ENCODE peak calls at places on chromosomes 13 and 19, in four cellular contexts. One of them, this sample, is unnamed.

GRCh38 chr13:41418027-41418426 is 39.3 kb upstream of the RGCC start:
- DNase-seq in activated T-cell treated with anti-CD3 and anti-CD28 coated beads for 1 hour: no peak
- DNase-seq in non-pigmented ciliary epithelial cell: peak; percentile 90
- DNase-seq in HT-29: peak; percentile 36
- DNase-seq in this sample: no peak

GRCh38 chr19:54535601-54536000 is 33.0 kb downstream of the LAIR2 start:
- DNase-seq in activated T-cell treated with anti-CD3 and anti-CD28 coated beads for 1 hour: no peak
- DNase-seq in non-pigmented ciliary epithelial cell: no peak
- DNase-seq in HT-29: no peak
- DNase-seq in this sample: no peak

GRCh38 chr13:111115841-111116500 is 861 bp downstream of the ARHGEF7 start:
- DNase-seq in activated T-cell treated with anti-CD3 and anti-CD28 coated beads for 1 hour: no peak
- DNase-seq in non-pigmented ciliary epithelial cell: no peak
- DNase-seq in HT-29: peak; percentile 28
- DNase-seq in this sample: no peak

GRCh38 chr13:71218960-71219359 is 648.0 kb downstream of the DACH1 start:
- DNase-seq in activated T-cell treated with anti-CD3 and anti-CD28 coated beads for 1 hour: no peak
- DNase-seq in non-pigmented ciliary epithelial cell: no peak
- DNase-seq in HT-29: peak; percentile 59
- DNase-seq in this sample: no peak

GRCh38 chr13:30796132-30796832 is 60.9 kb downstream of the ALOX5AP start:
- DNase-seq in activated T-cell treated with anti-CD3 and anti-CD28 coated beads for 1 hour: no peak
- DNase-seq in non-pigmented ciliary epithelial cell: no peak
- DNase-seq in HT-29: peak; percentile 89
- DNase-seq in this sample: peak; percentile 42

GRCh38 chr19:2887391-2887914 is 13.3 kb upstream of the ZNF57 start:
- DNase-seq in activated T-cell treated with anti-CD3 and anti-CD28 coated beads for 1 hour: no peak
- DNase-seq in non-pigmented ciliary epithelial cell: peak; percentile 31
- DNase-seq in HT-29: peak; percentile 87
- DNase-seq in this sample: peak; percentile 56

GRCh38 chr19:1767464-1767933 is 14.2 kb downstream of the ONECUT3 start:
- DNase-seq in activated T-cell treated with anti-CD3 and anti-CD28 coated beads for 1 hour: peak; percentile 52
- DNase-seq in non-pigmented ciliary epithelial cell: no peak
- DNase-seq in HT-29: no peak
- DNase-seq in this sample: no peak

GRCh38 chr13:37753776-37754175 is 115.8 kb downstream of the TRPC4 start:
- DNase-seq in activated T-cell treated with anti-CD3 and anti-CD28 coated beads for 1 hour: no peak
- DNase-seq in non-pigmented ciliary epithelial cell: no peak
- DNase-seq in HT-29: peak; percentile 55
- DNase-seq in this sample: no peak

GRCh38 chr19:2858864-2859263 is 8.3 kb upstream of the ZNF556 start:
- DNase-seq in activated T-cell treated with anti-CD3 and anti-CD28 coated beads for 1 hour: no peak
- DNase-seq in non-pigmented ciliary epithelial cell: no peak
- DNase-seq in HT-29: no peak
- DNase-seq in this sample: no peak

GRCh38 chr19:42468273-42468796 is 25.6 kb upstream of the CXCL17 start:
- DNase-seq in activated T-cell treated with anti-CD3 and anti-CD28 coated beads for 1 hour: no peak
- DNase-seq in non-pigmented ciliary epithelial cell: peak; percentile 4
- DNase-seq in HT-29: peak; percentile 62
- DNase-seq in this sample: peak; percentile 78

GRCh38 chr19:1449467-1450442 is at the start of gene APC2:
- DNase-seq in activated T-cell treated with anti-CD3 and anti-CD28 coated beads for 1 hour: no peak
- DNase-seq in non-pigmented ciliary epithelial cell: no peak
- DNase-seq in HT-29: no peak
- DNase-seq in this sample: no peak

GRCh38 chr19:19042732-19043274 is 9.4 kb downstream of the ARMC6 start:
- DNase-seq in activated T-cell treated with anti-CD3 and anti-CD28 coated beads for 1 hour: no peak
- DNase-seq in non-pigmented ciliary epithelial cell: no peak
- DNase-seq in HT-29: peak; percentile 21
- DNase-seq in this sample: no peak

GRCh38 chr13:75312884-75313520 is 169.0 kb downstream of the TBC1D4 start:
- DNase-seq in activated T-cell treated with anti-CD3 and anti-CD28 coated beads for 1 hour: no peak
- DNase-seq in non-pigmented ciliary epithelial cell: no peak
- DNase-seq in HT-29: no peak
- DNase-seq in this sample: no peak